ENCODE peak calls at places on chromosomes 7 and 10, in four cellular contexts. M, Z, F and O are unnamed samples.
A peak's percentile ranks its signal among the peaks of the same experiment; 100 is the strongest.

GRCh38 chr7:82319674-82320118 is 123.9 kb downstream of the CACNA2D1 start:
- DNase-seq in M (no peak), F (peak; percentile 84), Z (no peak), O (no peak)

GRCh38 chr7:100584677-100585510 is 1.0 kb downstream of the LRCH4 start:
- DNase-seq in F (peak; percentile 98), Z (no peak), M (peak; percentile 84), O (peak; percentile 74)

GRCh38 chr7:541661-542060 is 22.0 kb upstream of the PDGFA start:
- DNase-seq in F (no peak), Z (no peak), M (no peak), O (no peak)

GRCh38 chr10:29714096-29714874 is 79.5 kb upstream of the SVIL start:
- DNase-seq in Z (no peak), F (peak; percentile 93), M (no peak), O (no peak)

GRCh38 chr10:34776090-34776690 is 38.9 kb downstream of the PARD3 start:
- DNase-seq in M (no peak), Z (no peak), F (peak; percentile 61), O (no peak)

GRCh38 chr10:79068203-79068561 is 584 bp upstream of the ZMIZ1 start:
- DNase-seq in F (no peak), M (no peak), Z (no peak), O (peak; percentile 49)

GRCh38 chr7:28478661-28479060 is 66.3 kb downstream of the CREB5 start:
- DNase-seq in Z (no peak), M (no peak), F (no peak), O (no peak)

GRCh38 chr7:75971961-75972763 is 22.2 kb downstream of the TMEM120A start:
- DNase-seq in F (peak; percentile 24), M (no peak), Z (no peak), O (no peak)

GRCh38 chr7:27774717-27775328 is 34.9 kb downstream of the TAX1BP1 start:
- DNase-seq in F (peak; percentile 47), M (no peak), Z (no peak), O (peak; percentile 5)

GRCh38 chr7:43104874-43105520 is 7.5 kb upstream of the HECW1 start:
- DNase-seq in M (no peak), F (peak; percentile 63), Z (no peak), O (no peak)

GRCh38 chr10:100878291-100878910 is 34.4 kb upstream of the SLF2 start:
- DNase-seq in M (peak; percentile 80), Z (peak; percentile 71), F (peak; percentile 83), O (peak; percentile 75)

GRCh38 chr10:62306663-62307062 is 38.0 kb upstream of the RTKN2 start:
- DNase-seq in Z (no peak), F (no peak), M (no peak), O (no peak)

GRCh38 chr10:100999742-101000601 is at the start of gene LZTS2:
- DNase-seq in F (peak; percentile 52), Z (peak; percentile 63), M (no peak), O (no peak)

GRCh38 chr10:84783386-84783785 is 455.0 kb downstream of the CCSER2 start:
- DNase-seq in F (peak; percentile 18), M (peak; percentile 54), Z (no peak), O (peak; percentile 39)

GRCh38 chr7:84533209-84533608 is 338.6 kb upstream of the SEMA3A start:
- DNase-seq in Z (no peak), M (no peak), F (no peak), O (no peak)

GRCh38 chr7:55104123-55104522 is 85.3 kb downstream of the EGFR start:
- DNase-seq in Z (no peak), F (no peak), M (no peak), O (no peak)

GRCh38 chr10:46286991-46287693 is at the start of gene ANTXRL:
- DNase-seq in F (no peak), M (no peak), Z (no peak), O (no peak)

GRCh38 chr10:132448248-132448731 is 51.3 kb downstream of the PWWP2B start:
- DNase-seq in M (peak; percentile 92), Z (no peak), F (peak; percentile 70), O (no peak)

GRCh38 chr10:122624546-122624945 is 64.0 kb downstream of the DMBT1 start:
- DNase-seq in M (no peak), F (no peak), Z (no peak), O (no peak)

GRCh38 chr7:81111781-81112540 is 193.1 kb upstream of the SEMA3C start:
- DNase-seq in M (no peak), Z (no peak), F (peak; percentile 84), O (no peak)

GRCh38 chr10:68032113-68032512 is 43.0 kb downstream of the HERC4 start:
- DNase-seq in Z (no peak), F (no peak), M (no peak), O (no peak)

GRCh38 chr7:22935269-22935668 is 78.7 kb downstream of the HYCC1 start:
- DNase-seq in Z (no peak), F (peak; percentile 10), M (no peak), O (no peak)

DNA sequence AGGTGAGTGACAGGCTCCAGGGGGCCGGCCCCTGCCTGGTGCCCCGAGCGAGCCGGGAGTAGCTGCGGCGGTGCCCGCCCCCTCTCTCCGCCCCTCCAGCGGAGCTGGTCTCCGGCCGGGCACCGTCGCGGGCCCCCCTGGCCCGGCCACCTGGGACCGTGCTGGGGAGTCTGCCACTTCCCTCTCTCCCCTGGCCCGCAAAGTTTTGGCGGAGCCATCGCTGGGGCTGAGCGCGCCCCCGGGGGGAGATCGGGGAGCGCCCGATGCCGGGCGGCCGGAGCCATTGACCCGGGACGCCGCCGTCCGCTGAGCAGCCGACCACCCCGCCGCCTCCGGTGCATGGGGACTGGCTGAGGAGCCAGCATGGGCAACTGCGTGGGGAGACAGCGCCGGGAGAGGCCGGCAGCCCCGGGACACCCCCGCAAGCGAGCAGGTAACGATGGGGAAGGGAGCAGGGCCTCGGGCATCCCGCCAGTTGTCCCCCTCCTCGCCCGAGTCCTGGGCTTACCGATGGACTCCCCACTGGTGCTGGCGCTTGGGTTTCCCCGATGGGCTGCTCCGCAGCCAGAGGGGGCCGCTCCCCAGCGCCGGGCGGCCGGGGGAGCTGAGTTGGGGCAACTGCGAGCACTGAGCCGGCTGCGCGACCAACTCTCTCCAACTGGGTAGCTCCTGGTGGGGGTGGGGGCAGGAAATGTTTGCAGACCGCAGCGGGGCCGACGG is at the start of gene UBTD1:
- DNase-seq in F (peak; percentile 72), M (peak; percentile 47), Z (peak; percentile 88), O (peak; percentile 49)
- H2BK5ac ChIP-seq in F (peak within 1 kb of the TSS; percentile 97), M (no peak within 1 kb of the TSS), Z (peak within 1 kb of the TSS; percentile 89), O (peak within 1 kb of the TSS; percentile 46)

GRCh38 chr10:3729397-3729796 is 55.6 kb downstream of the KLF6 start:
- DNase-seq in M (no peak), Z (no peak), F (peak; percentile 74), O (no peak)

GRCh38 chr10:3727268-3727667 is 57.7 kb downstream of the KLF6 start:
- DNase-seq in F (no peak), M (no peak), Z (no peak), O (no peak)

GRCh38 chr10:3734111-3734510 is 50.9 kb downstream of the KLF6 start:
- DNase-seq in Z (no peak), F (no peak), M (no peak), O (no peak)

GRCh38 chr10:3723706-3724225 is 61.2 kb downstream of the KLF6 start:
- DNase-seq in M (no peak), Z (no peak), F (no peak), O (no peak)

GRCh38 chr10:3728563-3728962 is 56.4 kb downstream of the KLF6 start:
- DNase-seq in Z (no peak), M (no peak), F (no peak), O (no peak)
- H2BK12ac ChIP-seq in Z (no peak overlapping the region), M (no peak overlapping the region), F (no peak overlapping the region), O (no peak overlapping the region)

GRCh38 chr7:151745090-151745638 is 131.8 kb downstream of the PRKAG2 start:
- DNase-seq in M (no peak), Z (no peak), F (peak; percentile 91), O (no peak)
- H2BK15ac ChIP-seq in M (no peak overlapping the region), Z (peak overlapping the region; percentile 77), F (no peak overlapping the region), O (peak overlapping the region; percentile 97)

DNA sequence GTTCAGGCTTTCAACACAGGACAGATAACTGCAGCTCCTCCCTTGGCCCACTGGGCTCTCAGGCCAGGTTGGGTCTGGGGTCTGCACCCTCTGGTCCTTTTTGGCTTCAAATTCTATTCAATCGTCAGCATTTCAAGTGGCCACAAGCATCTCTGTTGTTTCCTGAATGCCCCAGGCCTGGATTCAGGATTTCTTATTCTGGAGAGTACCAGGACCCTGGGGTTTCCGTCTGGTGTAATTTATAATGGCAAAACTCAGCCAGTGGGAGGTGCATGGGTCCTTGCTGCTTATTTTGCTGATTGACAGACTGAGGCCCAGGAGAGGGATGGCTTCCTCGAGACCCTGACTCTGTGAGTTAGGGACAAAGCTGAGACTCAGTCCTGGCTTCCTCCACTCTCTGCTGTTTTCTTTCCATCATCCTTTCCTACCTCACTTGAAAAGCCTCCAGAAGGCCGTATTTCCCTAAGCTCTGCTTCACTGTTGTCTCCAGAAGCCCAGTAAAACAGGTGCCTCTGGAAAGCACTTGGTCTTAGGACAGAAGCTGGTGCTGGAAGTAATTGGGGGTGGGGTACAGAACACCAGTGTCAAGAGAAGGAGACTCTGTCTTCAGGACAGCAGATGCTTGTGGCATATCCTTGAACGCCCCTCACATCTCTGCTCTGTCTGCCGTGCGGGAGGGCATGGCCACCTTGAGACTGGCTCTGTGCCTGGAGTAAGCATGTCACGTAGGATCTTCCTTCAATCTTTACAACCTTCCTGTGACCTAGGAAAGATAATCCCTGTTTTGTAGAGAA is 39.5 kb upstream of the SH2D4B start:
- DNase-seq in M (no peak), F (peak; percentile 41), Z (no peak), O (no peak)
- H2BK5ac ChIP-seq in M (no peak overlapping the region), F (peak overlapping the region; percentile 74), Z (peak overlapping the region; percentile 35), O (no peak overlapping the region)

GRCh38 chr7:101598422-101598957 is 30.6 kb downstream of the MYL10 start:
- DNase-seq in M (no peak), F (no peak), Z (no peak), O (no peak)
- H2BK12ac ChIP-seq in M (no peak overlapping the region), F (no peak overlapping the region), Z (no peak overlapping the region), O (no peak overlapping the region)